ENCODE peak calls at places on chromosomes 1 and 21, in four cellular contexts. One of them, this sample, is unnamed.

GRCh38 chr1:101284021-101284420 is 47.2 kb downstream of the S1PR1 start:
- DNase-seq in adrenal gland: no peak
- DNase-seq in foreskin fibroblast: no peak
- DNase-seq in IMR-90: no peak
- DNase-seq in this sample: no peak

GRCh38 chr1:7225711-7226505 is 440.7 kb downstream of the CAMTA1 start:
- DNase-seq in foreskin fibroblast: peak; percentile 42
- DNase-seq in adrenal gland: no peak
- DNase-seq in IMR-90: no peak
- DNase-seq in this sample: no peak

GRCh38 chr1:160544647-160545046 is 21.6 kb upstream of the SLAMF6 start:
- DNase-seq in foreskin fibroblast: no peak
- DNase-seq in IMR-90: peak; percentile 10
- DNase-seq in adrenal gland: no peak
- DNase-seq in this sample: no peak

GRCh38 chr1:154534263-154534844 is 24.1 kb downstream of the UBE2Q1 start:
- DNase-seq in foreskin fibroblast: peak; percentile 25
- DNase-seq in IMR-90: peak; percentile 22
- DNase-seq in adrenal gland: no peak
- DNase-seq in this sample: no peak

GRCh38 chr21:17777321-17777720 is 41.8 kb downstream of the C21orf91 start:
- DNase-seq in IMR-90: no peak
- DNase-seq in foreskin fibroblast: no peak
- DNase-seq in adrenal gland: no peak
- DNase-seq in this sample: no peak

GRCh38 chr1:20487236-20487590 is 1.2 kb upstream of the CAMK2N1 start:
- DNase-seq in IMR-90: no peak
- DNase-seq in adrenal gland: no peak
- DNase-seq in foreskin fibroblast: no peak
- DNase-seq in this sample: no peak

GRCh38 chr21:24093032-24093431 is 1514.2 kb downstream of the MRPL39 start:
- DNase-seq in IMR-90: no peak
- DNase-seq in foreskin fibroblast: no peak
- DNase-seq in adrenal gland: no peak
- DNase-seq in this sample: no peak

GRCh38 chr21:43739648-43740435 is 20.9 kb downstream of the PDXK start:
- DNase-seq in foreskin fibroblast: no peak
- DNase-seq in IMR-90: no peak
- DNase-seq in adrenal gland: peak; percentile 16
- DNase-seq in this sample: no peak

GRCh38 chr1:186740324-186740723 is 60.1 kb upstream of the PTGS2 start:
- DNase-seq in foreskin fibroblast: no peak
- DNase-seq in IMR-90: no peak
- DNase-seq in adrenal gland: no peak
- DNase-seq in this sample: no peak

GRCh38 chr1:31709060-31709459 is 5.2 kb upstream of the COL16A1 start:
- DNase-seq in adrenal gland: no peak
- DNase-seq in foreskin fibroblast: no peak
- DNase-seq in IMR-90: no peak
- DNase-seq in this sample: no peak

GRCh38 chr1:43932786-43933385 is 715 bp upstream of the ARTN start:
- DNase-seq in IMR-90: peak; percentile 74
- DNase-seq in adrenal gland: no peak
- DNase-seq in foreskin fibroblast: peak; percentile 77
- DNase-seq in this sample: no peak

GRCh38 chr1:220917101-220917500 is 37.9 kb downstream of the HLX start:
- DNase-seq in IMR-90: no peak
- DNase-seq in adrenal gland: no peak
- DNase-seq in foreskin fibroblast: no peak
- DNase-seq in this sample: no peak

GRCh38 chr1:114122891-114123621 is 30.6 kb downstream of the SYT6 start:
- DNase-seq in foreskin fibroblast: peak; percentile 71
- DNase-seq in IMR-90: peak; percentile 33
- DNase-seq in adrenal gland: no peak
- DNase-seq in this sample: no peak

GRCh38 chr1:53535846-53536245 is 76.6 kb downstream of the DMRTB1 start:
- DNase-seq in adrenal gland: no peak
- DNase-seq in foreskin fibroblast: peak; percentile 71
- DNase-seq in IMR-90: peak; percentile 76
- DNase-seq in this sample: no peak

GRCh38 chr21:31945576-31945975 is 72.8 kb downstream of the HUNK start:
- DNase-seq in adrenal gland: no peak
- DNase-seq in foreskin fibroblast: peak; percentile 77
- DNase-seq in IMR-90: peak; percentile 97
- DNase-seq in this sample: no peak

GRCh38 chr1:181122227-181122626 is 33.7 kb downstream of the IER5 start:
- DNase-seq in adrenal gland: no peak
- DNase-seq in IMR-90: no peak
- DNase-seq in foreskin fibroblast: peak; percentile 8
- DNase-seq in this sample: no peak

GRCh38 chr1:111032295-111032897 is 68.7 kb upstream of the LRIF1 start:
- DNase-seq in adrenal gland: no peak
- DNase-seq in IMR-90: peak; percentile 27
- DNase-seq in foreskin fibroblast: peak; percentile 54
- DNase-seq in this sample: no peak

GRCh38 chr1:114219247-114219872 is 65.7 kb upstream of the SYT6 start:
- DNase-seq in adrenal gland: no peak
- DNase-seq in foreskin fibroblast: peak; percentile 40
- DNase-seq in IMR-90: peak; percentile 2
- DNase-seq in this sample: no peak

GRCh38 chr1:1181938-1182410 is 8.3 kb downstream of the TTLL10 start:
- DNase-seq in adrenal gland: peak; percentile 3
- DNase-seq in IMR-90: no peak
- DNase-seq in foreskin fibroblast: no peak
- DNase-seq in this sample: peak; percentile 6

GRCh38 chr1:240683576-240683975 is 71.6 kb upstream of the GREM2 start:
- DNase-seq in IMR-90: no peak
- DNase-seq in adrenal gland: no peak
- DNase-seq in foreskin fibroblast: peak; percentile 46
- DNase-seq in this sample: no peak

DNA sequence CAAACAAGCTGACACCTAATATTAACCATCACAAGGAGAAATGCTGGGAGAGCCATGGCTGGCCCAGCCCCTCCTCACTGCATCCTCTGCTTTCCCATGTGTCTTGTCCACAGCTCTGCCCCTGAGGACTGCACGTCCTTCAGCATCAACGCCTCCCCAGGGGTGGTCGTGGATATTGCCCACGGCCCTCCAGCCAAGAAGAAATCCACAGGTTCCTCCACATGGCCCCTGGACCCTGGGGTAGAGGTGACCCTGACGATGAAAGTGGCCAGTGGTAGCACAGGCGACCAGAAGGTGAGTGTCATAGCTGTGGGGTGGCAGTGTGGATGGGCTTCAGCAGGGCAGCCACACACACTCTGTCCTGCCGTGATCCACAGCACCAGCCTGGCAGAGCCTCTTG is 22.9 kb downstream of the PADI4 start:
- DNase-seq in foreskin fibroblast: no peak
- DNase-seq in IMR-90: no peak
- DNase-seq in adrenal gland: no peak
- DNase-seq in this sample: no peak
- H3K4me3 ChIP-seq in foreskin fibroblast: no peak overlapping the region
- H3K4me3 ChIP-seq in IMR-90: no peak overlapping the region
- H3K4me3 ChIP-seq in adrenal gland: no peak overlapping the region
- H3K4me3 ChIP-seq in this sample: no peak overlapping the region

GRCh38 chr1:226983998-226984364 is 43.9 kb downstream of the COQ8A start:
- DNase-seq in foreskin fibroblast: no peak
- DNase-seq in IMR-90: no peak
- DNase-seq in adrenal gland: no peak
- DNase-seq in this sample: no peak
- H3K4me3 ChIP-seq in foreskin fibroblast: no peak overlapping the region
- H3K4me3 ChIP-seq in IMR-90: no peak overlapping the region
- H3K4me3 ChIP-seq in adrenal gland: no peak overlapping the region
- H3K4me3 ChIP-seq in this sample: no peak overlapping the region

GRCh38 chr1:219372916-219373615 is 199.4 kb downstream of the LYPLAL1 start:
- DNase-seq in adrenal gland: no peak
- DNase-seq in IMR-90: no peak
- DNase-seq in foreskin fibroblast: no peak
- DNase-seq in this sample: no peak
- H3K4me3 ChIP-seq in adrenal gland: no peak overlapping the region
- H3K4me3 ChIP-seq in IMR-90: no peak overlapping the region
- H3K4me3 ChIP-seq in foreskin fibroblast: no peak overlapping the region
- H3K4me3 ChIP-seq in this sample: no peak overlapping the region

GRCh38 chr1:22953392-22954141 is 19.1 kb downstream of the LACTBL1 start:
- DNase-seq in foreskin fibroblast: no peak
- DNase-seq in adrenal gland: no peak
- DNase-seq in IMR-90: no peak
- DNase-seq in this sample: no peak
- H3K4me3 ChIP-seq in foreskin fibroblast: no peak overlapping the region
- H3K4me3 ChIP-seq in adrenal gland: no peak overlapping the region
- H3K4me3 ChIP-seq in IMR-90: no peak overlapping the region
- H3K4me3 ChIP-seq in this sample: peak overlapping the region; percentile 43

This sample was measured in left ventricle myocardium inferior.